ENCODE peak calls at places on chromosome X, in eight cellular contexts. S is WERI-Rb-1, P is aorta, K is left lung, Q is AG09309, J is AG04450, G is NB4, O is endodermal cell. V is an unnamed sample.

GRCh38 chrX:91434351-91435168 is at the start of gene PABPC5:
- DNase-seq in S (no peak), P (peak), G (no peak), Q (peak), O (peak), K (peak), J (peak), V (peak)

GRCh38 chrX:7191681-7192110 is 43.7 kb upstream of the PUDP start:
- DNase-seq in K (no peak), S (peak), P (no peak), O (peak), G (peak), Q (no peak), J (no peak), V (no peak)

GRCh38 chrX:9710332-9710731 is 55.3 kb downstream of the GPR143 start:
- DNase-seq in O (no peak), G (no peak), S (no peak), K (no peak), Q (no peak), P (no peak), J (no peak), V (no peak)

GRCh38 chrX:13652256-13653021 is 502 bp upstream of the TCEANC start:
- DNase-seq in J (peak), O (no peak), G (peak), S (no peak), K (no peak), Q (peak), P (no peak), V (no peak)

GRCh38 chrX:16123222-16123786 is at the start of gene GRPR:
- DNase-seq in K (peak), G (peak), O (peak), S (peak), Q (peak), J (peak), P (peak), V (peak)

GRCh38 chrX:13694359-13694758 is 5.4 kb downstream of the RAB9A start:
- DNase-seq in G (no peak), K (no peak), J (no peak), P (no peak), O (no peak), S (no peak), Q (no peak), V (no peak)

GRCh38 chrX:149541521-149542047 is 772 bp downstream of the EOLA1 start:
- DNase-seq in G (peak), J (no peak), O (peak), P (no peak), K (no peak), S (no peak), Q (no peak), V (no peak)

GRCh38 chrX:118603981-118604380 is 108.4 kb downstream of the DOCK11 start:
- DNase-seq in O (peak), P (no peak), K (no peak), G (peak), J (peak), Q (peak), S (peak), V (no peak)

GRCh38 chrX:51494409-51494808 is 2.0 kb downstream of the NUDT11 start:
- DNase-seq in J (no peak), P (no peak), O (no peak), Q (no peak), S (no peak), K (no peak), G (no peak), V (no peak)

GRCh38 chrX:20015945-20016617 is 25.2 kb upstream of the BCLAF3 start:
- DNase-seq in G (no peak), P (no peak), S (no peak), K (no peak), Q (no peak), J (no peak), O (no peak), V (no peak)
- H3K4me3 ChIP-seq in G (no peak), P (no peak), S (no peak), K (no peak), Q (no peak), J (no peak), O (no peak), V (no peak)

GRCh38 chrX:54495814-54496516 is at the start of gene FGD1:
- DNase-seq in O (peak), G (peak), K (peak), Q (no peak), S (peak), J (no peak), P (peak), V (peak)

GRCh38 chrX:54496936-54497335 is 902 bp upstream of the FGD1 start:
- DNase-seq in P (no peak), G (no peak), J (no peak), O (no peak), K (no peak), S (no peak), Q (no peak), V (no peak)

GRCh38 chrX:54494970-54495813 is 842 bp downstream of the FGD1 start:
- DNase-seq in P (peak), Q (no peak), J (no peak), O (peak), K (peak), S (peak), G (no peak), V (no peak)

GRCh38 chrX:54494166-54494969 is 1.7 kb downstream of the FGD1 start:
- DNase-seq in Q (no peak), P (no peak), G (no peak), K (no peak), S (no peak), O (no peak), J (no peak), V (no peak)

GRCh38 chrX:54496517-54496852 is 451 bp upstream of the FGD1 start:
- DNase-seq in J (no peak), Q (no peak), P (no peak), K (no peak), O (peak), S (no peak), G (no peak), V (no peak)
- H3K4me3 ChIP-seq in J (peak), Q (peak), P (peak), K (peak), O (peak), S (peak), G (no peak), V (peak)

GRCh38 chrX:64850371-64851082 is 125.7 kb downstream of the ZC4H2 start:
- DNase-seq in K (no peak), G (no peak), J (no peak), O (no peak), S (no peak), Q (no peak), P (no peak), V (no peak)
- H3K4me3 ChIP-seq in K (no peak), G (no peak), J (no peak), O (no peak), S (no peak), Q (no peak), P (no peak), V (no peak)

GRCh38 chrX:48829016-48829735 is 2.9 kb downstream of the ERAS start:
- DNase-seq in P (no peak), O (no peak), K (no peak), S (no peak), J (no peak), G (no peak), Q (no peak), V (no peak)

GRCh38 chrX:48834383-48834709 is 1.1 kb downstream of the PCSK1N start:
- DNase-seq in K (no peak), G (no peak), S (no peak), Q (no peak), P (no peak), O (no peak), J (no peak), V (no peak)

GRCh38 chrX:48833531-48834138 is 1.8 kb downstream of the PCSK1N start:
- DNase-seq in G (peak), J (no peak), S (no peak), P (no peak), O (no peak), K (no peak), Q (no peak), V (no peak)

GRCh38 chrX:48831909-48832291 is 3.5 kb downstream of the PCSK1N start:
- DNase-seq in S (no peak), K (no peak), J (no peak), O (peak), P (no peak), Q (no peak), G (no peak), V (no peak)

GRCh38 chrX:48831136-48831908 is 4.1 kb downstream of the PCSK1N start:
- DNase-seq in O (peak), G (no peak), K (no peak), Q (no peak), P (no peak), J (no peak), S (no peak), V (no peak)
- H3K4me3 ChIP-seq in O (no peak), G (no peak), K (no peak), Q (no peak), P (no peak), J (no peak), S (no peak), V (no peak)

GRCh38 chrX:3176439-3176820 is 135.2 kb downstream of the ARSF start:
- DNase-seq in G (no peak), O (no peak), K (no peak), S (no peak), P (no peak), Q (peak), J (no peak), V (no peak)
- H3K4me3 ChIP-seq in G (no peak), O (no peak), K (no peak), S (no peak), P (no peak), Q (no peak), J (no peak), V (no peak)

DNA sequence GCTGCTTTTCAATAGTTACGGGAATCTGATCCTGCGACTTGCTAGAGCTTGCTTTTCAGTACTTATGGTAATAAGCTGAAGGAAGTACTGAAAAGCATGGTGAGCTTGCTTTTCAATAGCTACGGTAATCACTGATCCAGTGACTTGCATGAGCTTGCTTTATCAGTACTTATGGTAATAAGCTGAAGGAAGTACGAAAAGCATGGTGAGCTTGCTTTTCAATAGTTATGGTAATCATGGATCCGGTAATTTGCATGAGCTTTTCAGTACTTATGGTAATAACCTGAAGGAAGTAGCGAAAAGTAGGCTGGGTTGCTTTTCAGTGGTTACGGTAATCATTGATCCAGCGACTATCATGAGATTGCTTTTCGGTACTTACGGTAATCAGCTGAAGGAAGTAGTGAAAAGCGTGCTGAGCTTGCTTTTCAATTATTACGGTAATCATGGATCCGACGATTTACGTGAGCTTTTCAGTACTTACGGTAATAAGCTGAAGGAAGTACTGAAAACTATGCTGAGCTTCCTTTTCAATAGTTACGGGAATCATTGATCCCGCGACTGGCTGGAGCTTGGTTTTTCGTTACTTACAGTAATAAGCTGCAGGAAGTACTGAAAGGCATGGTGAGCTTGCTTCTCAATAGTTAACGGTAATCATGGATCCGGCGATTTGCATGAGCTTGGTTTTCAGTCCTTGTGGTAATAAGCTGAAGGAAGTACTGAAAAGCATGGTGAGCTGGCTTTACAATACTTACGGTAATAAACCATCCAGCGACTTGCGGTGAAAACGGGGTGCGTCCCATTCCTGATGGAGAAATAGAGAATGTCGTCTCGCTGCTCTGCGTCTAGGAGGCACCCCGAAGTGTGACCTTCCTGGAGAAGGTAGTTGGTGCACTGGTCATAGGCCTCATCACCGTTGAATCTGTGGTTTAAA is 6.5 kb downstream of the CRLF2 start:
- DNase-seq in J (no peak), P (no peak), G (peak), Q (peak), S (no peak), K (no peak), O (peak), V (no peak)
- H3K4me3 ChIP-seq in J (no peak), P (peak), G (no peak), Q (no peak), S (peak), K (peak), O (peak), V (peak)

DNA sequence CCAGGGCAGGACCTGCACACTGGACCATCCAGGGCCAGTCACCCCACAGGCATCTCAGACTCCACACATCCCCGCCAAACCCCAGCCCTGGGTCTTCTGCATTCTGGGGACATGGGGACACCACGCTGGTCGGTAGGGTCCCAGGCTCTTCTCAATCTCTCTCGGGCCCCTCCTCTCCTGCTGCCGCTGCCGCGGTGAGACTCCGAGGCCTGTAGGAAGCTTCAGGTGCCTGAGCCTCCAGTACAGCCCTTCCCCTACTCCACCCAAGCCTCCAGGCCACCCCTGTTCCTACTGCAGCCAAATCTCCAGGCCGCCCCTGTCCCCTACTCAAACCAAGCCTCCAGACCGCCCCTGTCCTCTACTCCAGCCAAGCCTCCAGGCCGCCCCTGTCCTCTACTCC is 5.5 kb upstream of the ASMT start:
- DNase-seq in Q (no peak), S (no peak), G (no peak), K (peak), J (no peak), O (no peak), P (peak), V (no peak)
- H3K4me3 ChIP-seq in Q (no peak), S (no peak), G (no peak), K (no peak), J (no peak), O (no peak), P (no peak), V (no peak)

GRCh38 chrX:18981124-18981807 is 2.6 kb downstream of the PHKA2 start:
- DNase-seq in O (no peak), Q (no peak), G (no peak), J (no peak), P (no peak), S (no peak), K (no peak), V (peak)
- H3K4me3 ChIP-seq in O (no peak), Q (no peak), G (peak), J (no peak), P (no peak), S (no peak), K (no peak), V (peak)

DNA sequence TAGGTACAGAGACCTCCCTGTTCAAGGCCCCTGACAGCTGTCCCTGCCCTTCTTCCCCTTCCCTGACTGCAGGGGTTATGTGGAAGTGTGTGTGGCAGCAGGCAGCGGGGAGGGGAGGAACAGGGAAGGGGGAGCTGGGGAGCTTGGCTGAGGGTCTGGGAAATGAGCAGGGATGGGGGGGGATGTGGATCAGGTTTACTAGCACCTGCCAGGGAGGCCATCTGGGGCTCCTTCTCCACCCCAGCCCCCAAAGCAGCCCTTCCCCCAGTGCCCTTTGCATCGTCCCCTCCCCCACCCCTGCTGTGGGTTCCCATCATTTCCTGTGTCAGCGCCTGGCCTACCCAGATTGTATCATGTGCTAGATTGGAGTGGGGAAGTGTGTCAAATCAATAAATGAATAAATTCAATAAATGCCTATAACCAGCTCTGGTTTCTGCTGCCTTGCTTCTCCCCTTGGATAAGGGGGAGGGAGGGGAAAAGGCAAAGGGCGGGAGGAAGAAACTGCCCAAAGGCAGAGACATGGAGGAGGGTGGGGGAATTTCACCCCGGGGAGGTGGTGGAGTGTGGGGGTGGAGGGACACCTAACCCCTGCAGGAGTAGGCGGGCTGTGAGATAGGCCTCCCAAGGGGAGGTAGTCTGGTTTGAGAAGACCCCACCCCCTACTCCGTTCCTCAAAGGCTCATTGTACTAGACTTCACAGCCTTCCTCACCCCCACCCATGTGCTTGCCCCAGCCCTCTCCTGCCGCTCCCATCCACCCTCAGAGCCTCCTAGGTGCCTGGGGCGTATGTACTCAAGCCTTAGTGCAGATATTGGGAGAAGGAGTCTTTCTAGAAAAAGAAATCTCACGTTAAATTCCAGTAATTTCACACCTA is 3.2 kb downstream of the CXorf65 start:
- DNase-seq in K (no peak), G (peak), O (peak), J (no peak), Q (no peak), P (no peak), S (peak), V (peak)
- H3K4me3 ChIP-seq in K (no peak), G (peak), O (peak), J (no peak), Q (no peak), P (no peak), S (no peak), V (no peak)

DNA sequence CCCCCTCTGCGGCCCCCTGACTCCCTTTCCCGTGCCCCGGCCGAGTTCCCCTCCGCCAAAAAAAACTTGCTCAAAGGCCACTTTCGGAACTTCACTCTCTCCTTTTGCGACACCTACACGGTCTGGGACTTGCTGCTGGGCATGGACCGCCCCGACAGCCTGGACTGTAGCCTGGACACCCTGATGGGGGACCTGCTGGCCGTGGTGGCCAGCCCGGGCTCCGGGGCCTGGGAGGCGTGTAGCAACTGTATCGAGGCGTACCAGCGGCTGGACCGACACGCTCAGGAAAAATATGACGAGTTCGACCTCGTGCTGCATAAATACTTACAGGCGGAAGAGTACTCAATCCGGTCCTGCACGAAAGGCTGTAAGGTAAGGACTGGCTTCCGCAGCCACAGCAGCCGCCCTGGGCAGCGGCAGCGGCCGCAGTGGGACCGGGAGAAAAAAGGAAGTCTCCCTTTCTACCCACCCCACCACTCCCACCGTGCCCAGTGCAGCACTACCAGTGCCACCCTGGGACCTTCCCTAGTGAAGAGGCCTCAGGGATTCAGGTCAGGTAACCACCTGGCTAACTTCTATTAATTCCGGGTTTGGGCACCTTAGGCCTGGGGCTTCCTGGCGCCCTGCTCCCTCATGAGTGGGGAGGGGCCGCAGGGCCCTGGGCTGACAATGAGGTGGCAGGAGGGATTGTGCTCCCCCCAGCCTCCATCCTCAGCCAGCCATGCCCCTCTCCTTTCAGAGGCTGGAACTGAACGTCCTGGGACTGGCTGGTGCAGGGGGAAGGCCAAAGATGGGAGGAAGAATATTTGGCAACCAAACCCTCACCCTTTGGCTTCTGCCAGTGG is 1.9 kb downstream of the NALF2 start:
- DNase-seq in G (no peak), S (no peak), J (no peak), P (no peak), Q (no peak), O (peak), K (no peak), V (no peak)
- H3K4me3 ChIP-seq in G (no peak), S (peak), J (no peak), P (no peak), Q (no peak), O (peak), K (no peak), V (no peak)